ENCODE peak calls at places on chromosomes 2 and 18, in seven cellular contexts. Z is prostate gland, D is sigmoid colon, P is cardiac muscle cell, N is K562, H is heart right ventricle, K is stomach. J is an unnamed sample.
A peak's percentile ranks its signal among the peaks of the same experiment; 100 is the strongest.

GRCh38 chr18:685438-685837 is 27.0 kb downstream of the ENOSF1 start:
- DNase-seq in Z (no peak), D (no peak), P (no peak), N (peak; percentile 73), H (no peak), K (no peak), J (no peak)

GRCh38 chr2:7671312-7671711 is 754.1 kb downstream of the RNF144A start:
- DNase-seq in Z (no peak), D (peak; percentile 75), P (no peak), N (no peak), H (peak; percentile 60), K (no peak), J (no peak)

GRCh38 chr18:3794537-3795348 is 344.8 kb downstream of the TGIF1 start:
- DNase-seq in Z (no peak), D (no peak), P (peak; percentile 96), N (peak; percentile 16), H (no peak), K (peak; percentile 79), J (no peak)

GRCh38 chr18:77067315-77068061 is 65.1 kb downstream of the MBP start:
- DNase-seq in Z (no peak), D (peak; percentile 84), P (peak; percentile 92), N (no peak), H (peak; percentile 58), K (peak; percentile 72), J (no peak)

GRCh38 chr2:59713577-59713976 is 839.9 kb downstream of the BCL11A start:
- DNase-seq in Z (no peak), D (no peak), P (no peak), N (no peak), H (no peak), K (no peak), J (no peak)

GRCh38 chr2:10493636-10494281 is 45.6 kb upstream of the ODC1 start:
- DNase-seq in Z (peak; percentile 85), D (no peak), P (peak; percentile 34), N (no peak), H (no peak), K (peak; percentile 84), J (no peak)

GRCh38 chr18:34280653-34281052 is 55.9 kb upstream of the NOL4 start:
- DNase-seq in Z (no peak), D (no peak), P (no peak), N (no peak), H (no peak), K (no peak), J (no peak)

GRCh38 chr2:229620759-229621158 is 93.6 kb downstream of the DNER start:
- DNase-seq in Z (no peak), D (no peak), P (no peak), N (no peak), H (no peak), K (no peak), J (no peak)

GRCh38 chr2:20189299-20189931 is 35.5 kb downstream of the SDC1 start:
- DNase-seq in Z (no peak), D (no peak), P (no peak), N (no peak), H (no peak), K (no peak), J (no peak)

GRCh38 chr2:84033347-84033974 is 425.6 kb downstream of the SUCLG1 start:
- DNase-seq in Z (no peak), D (no peak), P (no peak), N (no peak), H (no peak), K (no peak), J (no peak)

GRCh38 chr2:133674066-133674432 is 105.8 kb upstream of the NCKAP5 start:
- DNase-seq in Z (no peak), D (no peak), P (no peak), N (no peak), H (no peak), K (no peak), J (no peak)
- H3K4me3 ChIP-seq in Z (no peak overlapping the region), D (no peak overlapping the region), P (no peak overlapping the region), N (no peak overlapping the region), H (no peak overlapping the region), K (no peak overlapping the region), J (no peak overlapping the region)

DNA sequence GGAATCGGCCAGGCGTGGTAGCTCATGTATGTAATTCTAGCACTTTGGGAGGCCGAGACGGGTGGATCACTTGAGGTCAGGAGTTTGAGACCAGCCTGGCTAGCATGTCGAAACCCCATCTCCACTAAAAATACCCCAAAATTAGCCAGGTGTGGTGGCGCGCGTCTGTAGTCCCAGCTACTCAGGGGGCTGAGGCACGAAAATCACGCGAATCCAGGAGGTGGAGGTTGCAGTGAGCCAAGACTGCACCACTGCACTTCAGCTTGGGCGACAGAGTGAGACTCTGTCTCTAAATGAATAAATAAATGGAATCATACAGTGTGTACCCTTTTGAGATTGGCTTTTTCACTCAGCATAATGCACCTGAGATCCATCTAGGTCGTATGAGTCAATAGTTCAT is 19.4 kb upstream of the TTC39C start:
- DNase-seq in Z (no peak), D (no peak), P (no peak), N (no peak), H (no peak), K (no peak), J (no peak)
- H3K4me1 ChIP-seq in Z (no peaks in the 10 kb centered on the region), D (no peaks in the 10 kb centered on the region), P (no peaks in the 10 kb centered on the region), N (no peaks in the 10 kb centered on the region), H (peaks cover 5% of the 10 kb centered on the region), K (peaks cover 24% of the 10 kb centered on the region), J (peaks cover 4% of the 10 kb centered on the region)

GRCh38 chr2:236177967-236178909 is 10.1 kb upstream of the GBX2 start:
- DNase-seq in Z (no peak), D (peak; percentile 74), P (peak; percentile 74), N (peak; percentile 78), H (peak; percentile 66), K (peak; percentile 60), J (peak; percentile 89)
- H3K4me3 ChIP-seq in Z (peak overlapping the region; percentile 10), D (peak overlapping the region; percentile 32), P (peak overlapping the region; percentile 22), N (peak overlapping the region; percentile 25), H (peak overlapping the region; percentile 10), K (peak overlapping the region; percentile 40), J (peak overlapping the region; percentile 16)

DNA sequence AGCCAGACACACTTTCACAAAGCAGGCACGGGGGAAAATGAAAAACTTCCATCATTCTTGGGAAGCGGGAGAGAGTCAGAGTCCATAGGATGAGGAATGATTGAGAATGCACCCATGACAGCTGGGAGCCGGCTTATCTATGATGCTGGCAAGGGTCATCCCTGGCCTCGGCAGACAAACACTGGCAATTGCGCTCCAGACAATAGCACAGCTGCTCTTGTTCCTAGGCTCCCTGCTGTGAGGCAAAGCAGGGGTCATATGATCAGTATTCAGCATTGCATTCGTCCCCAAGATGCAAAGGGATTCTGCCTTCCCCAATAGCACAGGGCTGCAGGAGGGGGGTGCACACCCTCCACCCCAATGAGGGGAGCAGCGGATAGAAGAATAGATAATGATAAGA is 33.0 kb downstream of the CYRIA start:
- DNase-seq in Z (no peak), D (no peak), P (no peak), N (no peak), H (no peak), K (no peak), J (no peak)
- H3K4me1 ChIP-seq in Z (no peaks in the 10 kb centered on the region), D (no peaks in the 10 kb centered on the region), P (peaks cover 18% of the 10 kb centered on the region), N (peaks cover 18% of the 10 kb centered on the region), H (peaks cover 5% of the 10 kb centered on the region), K (peaks cover 21% of the 10 kb centered on the region), J (no peaks in the 10 kb centered on the region)

GRCh38 chr2:239312081-239312501 is 88.7 kb downstream of the HDAC4 start:
- DNase-seq in Z (no peak), D (peak; percentile 63), P (no peak), N (no peak), H (no peak), K (peak; percentile 20), J (no peak)

GRCh38 chr2:239312741-239313246 is 88.0 kb downstream of the HDAC4 start:
- DNase-seq in Z (no peak), D (peak; percentile 85), P (no peak), N (no peak), H (no peak), K (peak; percentile 21), J (no peak)

GRCh38 chr2:239313776-239314175 is 87.0 kb downstream of the HDAC4 start:
- DNase-seq in Z (no peak), D (peak; percentile 65), P (no peak), N (no peak), H (no peak), K (peak; percentile 24), J (no peak)

GRCh38 chr2:239311132-239312040 is 89.4 kb downstream of the HDAC4 start:
- DNase-seq in Z (peak; percentile 74), D (peak; percentile 93), P (no peak), N (no peak), H (no peak), K (peak; percentile 25), J (no peak)

DNA sequence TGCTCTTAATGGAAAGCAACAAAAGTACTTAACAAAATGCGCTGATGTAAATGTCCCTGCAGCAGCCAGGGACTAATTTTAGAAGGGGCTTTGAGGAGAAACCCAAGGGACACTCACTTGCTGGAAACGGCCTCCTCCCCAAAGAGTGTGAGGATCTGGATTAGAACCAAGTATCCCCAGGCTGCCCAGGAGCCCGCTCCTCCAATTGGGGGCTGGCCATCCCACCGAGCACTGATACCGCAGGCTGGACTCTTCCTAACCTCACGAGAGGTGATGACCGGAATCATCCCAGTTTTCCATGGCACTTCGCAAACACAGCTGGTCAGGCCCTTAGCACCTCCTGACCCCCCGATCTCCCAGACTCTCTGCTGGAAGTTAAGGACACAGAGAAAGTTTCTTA is 87.6 kb downstream of the HDAC4 start:
- DNase-seq in Z (no peak), D (peak; percentile 67), P (no peak), N (no peak), H (no peak), K (peak; percentile 5), J (no peak)
- H3K4me3 ChIP-seq in Z (no peak overlapping the region), D (peak overlapping the region; percentile 10), P (no peak overlapping the region), N (no peak overlapping the region), H (no peak overlapping the region), K (no peak overlapping the region), J (no peak overlapping the region)

GRCh38 chr2:64637000-64637628 is 16.6 kb downstream of the SERTAD2 start:
- DNase-seq in Z (no peak), D (no peak), P (no peak), N (no peak), H (no peak), K (no peak), J (no peak)
- H3K4me1 ChIP-seq in Z (peaks cover 3% of the 10 kb centered on the region), D (no peaks in the 10 kb centered on the region), P (peaks cover 35% of the 10 kb centered on the region), N (peaks cover 22% of the 10 kb centered on the region), H (peaks cover 34% of the 10 kb centered on the region), K (peaks cover 47% of the 10 kb centered on the region), J (peaks cover 20% of the 10 kb centered on the region)

GRCh38 chr18:57353137-57353939 is 981 bp downstream of the ST8SIA3 start:
- DNase-seq in Z (no peak), D (no peak), P (no peak), N (no peak), H (no peak), K (no peak), J (no peak)
- H3K4me3 ChIP-seq in Z (no peak overlapping the region), D (no peak overlapping the region), P (peak overlapping the region; percentile 42), N (no peak overlapping the region), H (no peak overlapping the region), K (no peak overlapping the region), J (no peak overlapping the region)